ENCODE peak calls at places on chromosomes 1 and 21, in four cellular contexts. B is WTC11, A is HepG2, T is K562. Q is an unnamed sample.

GRCh38 chr1:234212764-234213406 is 160.4 kb upstream of the COA6 start:
- DNase-seq in T (peak), A (peak), B (peak), Q (peak)

GRCh38 chr21:33064623-33064996 is 5.3 kb upstream of the OLIG1 start:
- DNase-seq in T (no peak), B (no peak), A (no peak), Q (no peak)

GRCh38 chr1:180976958-180977357 is 45.7 kb downstream of the STX6 start:
- DNase-seq in A (no peak), B (no peak), T (no peak), Q (no peak)

GRCh38 chr1:116289219-116289618 is 83.8 kb upstream of the ATP1A1 start:
- DNase-seq in A (peak), T (no peak), B (no peak), Q (no peak)

GRCh38 chr1:183577897-183578470 is 12.3 kb downstream of the NCF2 start:
- DNase-seq in A (no peak), B (no peak), T (no peak), Q (no peak)

GRCh38 chr1:180962178-180962577 is 49.5 kb downstream of the KIAA1614 start:
- DNase-seq in A (no peak), T (no peak), B (no peak), Q (no peak)

GRCh38 chr1:209657140-209657879 is 5.1 kb upstream of the LAMB3 start:
- DNase-seq in A (no peak), B (no peak), T (peak), Q (no peak)

GRCh38 chr1:107776898-107777663 is 187.9 kb downstream of the VAV3 start:
- DNase-seq in A (no peak), T (no peak), B (no peak), Q (no peak)

GRCh38 chr21:38325761-38326420 is 69.1 kb downstream of the KCNJ15 start:
- DNase-seq in A (no peak), B (no peak), T (no peak), Q (no peak)

GRCh38 chr1:17207540-17207939 is 2.6 kb downstream of the PADI1 start:
- DNase-seq in T (no peak), A (no peak), B (no peak), Q (no peak)

GRCh38 chr1:156920233-156921052 is at the start of gene LRRC71:
- DNase-seq in A (peak), B (peak), T (peak), Q (peak)

GRCh38 chr21:28132713-28133112 is 860.0 kb downstream of the LTN1 start:
- DNase-seq in A (no peak), T (no peak), B (no peak), Q (no peak)

GRCh38 chr1:3770047-3770765 is 2.3 kb upstream of the SMIM1 start:
- DNase-seq in A (no peak), T (no peak), B (no peak), Q (no peak)

GRCh38 chr1:221768444-221769066 is 26.7 kb upstream of the DUSP10 start:
- DNase-seq in T (no peak), B (no peak), A (peak), Q (no peak)

GRCh38 chr1:90926971-90927370 is 94.9 kb downstream of the ZNF644 start:
- DNase-seq in B (no peak), T (no peak), A (no peak), Q (no peak)

GRCh38 chr1:30198805-30199403 is 524.5 kb downstream of the MATN1 start:
- DNase-seq in B (no peak), A (no peak), T (peak), Q (peak)

GRCh38 chr1:167628754-167629515 is 1.1 kb upstream of the RCSD1 start:
- DNase-seq in B (no peak), T (no peak), A (no peak), Q (no peak)

GRCh38 chr1:180206581-180206980 is 23.5 kb upstream of the LHX4 start:
- DNase-seq in B (no peak), T (no peak), A (no peak), Q (no peak)

GRCh38 chr1:58805716-58806571 is 22.1 kb upstream of the JUN start:
- DNase-seq in T (no peak), B (no peak), A (peak), Q (no peak)

GRCh38 chr1:43235040-43235439 is 34.7 kb upstream of the TMEM125 start:
- DNase-seq in A (no peak), T (no peak), B (no peak), Q (no peak)

GRCh38 chr1:203443296-203443695 is 32.3 kb upstream of the PRELP start:
- DNase-seq in A (no peak), T (no peak), B (no peak), Q (no peak)

GRCh38 chr21:43307677-43308070 is 119.3 kb downstream of the SIK1 start:
- DNase-seq in A (no peak), B (no peak), T (no peak), Q (no peak)

GRCh38 chr1:32861904-32862698 is 8.6 kb downstream of the FNDC5 start:
- DNase-seq in A (no peak), T (no peak), B (no peak), Q (no peak)

GRCh38 chr1:14190508-14190907 is 408.0 kb upstream of the KAZN start:
- DNase-seq in A (no peak), B (no peak), T (peak), Q (no peak)

GRCh38 chr1:182570611-182570970 is 18.5 kb downstream of the RNASEL start:
- DNase-seq in A (no peak), B (no peak), T (no peak), Q (no peak)

GRCh38 chr1:9253706-9254105 is 19.1 kb downstream of the H6PD start:
- DNase-seq in B (no peak), T (no peak), A (no peak), Q (no peak)

GRCh38 chr1:202189012-202189790 is 4.4 kb upstream of the LGR6 start:
- DNase-seq in B (peak), A (peak), T (peak), Q (peak)
- TF ChIP-seq ELF4 in B (no peak), A (no peak), T (no peak), Q (no peak)

GRCh38 chr1:231626951-231627614 is 493 bp downstream of the DISC1 start:
- DNase-seq in T (no peak), B (peak), A (peak), Q (peak)

GRCh38 chr1:231629132-231629531 is 2.5 kb downstream of the DISC1 start:
- DNase-seq in T (peak), B (no peak), A (no peak), Q (no peak)

GRCh38 chr1:231625975-231626534 is 535 bp upstream of the DISC1 start:
- DNase-seq in B (no peak), A (no peak), T (no peak), Q (no peak)

GRCh38 chr1:231626535-231626950 is at the start of gene DISC1:
- DNase-seq in A (peak), B (peak), T (peak), Q (peak)

DNA sequence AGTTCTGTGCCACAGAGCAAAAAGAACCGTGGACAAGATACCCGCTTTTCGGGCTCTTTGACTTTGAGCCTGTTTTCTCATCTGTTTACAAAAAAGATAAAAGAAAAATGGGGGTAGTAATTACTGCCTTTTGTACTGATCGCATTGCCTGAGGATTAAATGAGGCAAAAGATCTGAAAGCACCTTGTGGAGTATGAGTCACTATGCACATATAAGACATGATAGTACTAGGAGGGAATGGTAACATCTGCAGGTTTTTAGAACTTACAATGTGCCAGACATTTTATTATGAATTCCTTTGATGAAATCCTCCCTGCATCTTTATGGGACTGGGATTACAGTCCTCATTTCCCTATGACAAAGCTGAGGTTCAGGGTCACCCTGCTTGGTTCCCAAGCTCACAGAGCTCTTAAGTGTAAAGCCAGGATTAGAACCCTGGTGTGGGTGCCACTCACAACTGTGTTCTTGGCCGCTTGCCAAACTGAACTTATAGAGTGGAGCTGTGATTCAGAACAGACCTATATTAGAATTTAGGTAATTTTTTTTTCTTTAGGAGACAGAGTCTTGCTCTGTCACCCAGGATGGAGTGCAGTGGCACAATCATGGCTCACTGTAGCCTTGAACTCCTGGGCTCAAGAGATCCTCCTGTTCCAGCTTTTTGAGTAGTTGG is 1.8 kb downstream of the DISC1 start:
- DNase-seq in A (peak), T (no peak), B (no peak), Q (no peak)
- TF ChIP-seq ELF4 in A (no peak), T (no peak), B (no peak), Q (no peak)

DNA sequence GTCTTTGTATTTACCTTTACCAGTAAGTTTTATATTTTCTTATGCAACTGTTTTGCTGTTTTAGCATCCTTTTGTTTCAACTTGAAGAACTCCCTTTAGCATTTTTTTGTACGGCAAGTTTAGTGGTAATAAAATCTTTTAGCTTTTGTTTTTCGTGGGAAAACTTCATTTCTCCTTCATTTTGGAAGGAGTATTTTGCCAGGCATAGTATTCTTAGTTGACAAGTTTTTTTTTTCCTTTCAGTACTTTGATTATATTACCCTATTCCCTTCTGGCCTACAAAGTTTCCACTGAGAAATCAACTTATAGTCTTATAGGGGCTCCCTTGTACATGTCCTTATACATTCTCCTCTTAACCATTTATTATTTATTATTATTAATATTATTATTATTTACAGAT is 22.6 kb upstream of the SOD1 start:
- DNase-seq in B (no peak), A (no peak), T (no peak), Q (no peak)
- TF ChIP-seq ELF4 in B (no peak), A (no peak), T (no peak), Q (no peak)

DNA sequence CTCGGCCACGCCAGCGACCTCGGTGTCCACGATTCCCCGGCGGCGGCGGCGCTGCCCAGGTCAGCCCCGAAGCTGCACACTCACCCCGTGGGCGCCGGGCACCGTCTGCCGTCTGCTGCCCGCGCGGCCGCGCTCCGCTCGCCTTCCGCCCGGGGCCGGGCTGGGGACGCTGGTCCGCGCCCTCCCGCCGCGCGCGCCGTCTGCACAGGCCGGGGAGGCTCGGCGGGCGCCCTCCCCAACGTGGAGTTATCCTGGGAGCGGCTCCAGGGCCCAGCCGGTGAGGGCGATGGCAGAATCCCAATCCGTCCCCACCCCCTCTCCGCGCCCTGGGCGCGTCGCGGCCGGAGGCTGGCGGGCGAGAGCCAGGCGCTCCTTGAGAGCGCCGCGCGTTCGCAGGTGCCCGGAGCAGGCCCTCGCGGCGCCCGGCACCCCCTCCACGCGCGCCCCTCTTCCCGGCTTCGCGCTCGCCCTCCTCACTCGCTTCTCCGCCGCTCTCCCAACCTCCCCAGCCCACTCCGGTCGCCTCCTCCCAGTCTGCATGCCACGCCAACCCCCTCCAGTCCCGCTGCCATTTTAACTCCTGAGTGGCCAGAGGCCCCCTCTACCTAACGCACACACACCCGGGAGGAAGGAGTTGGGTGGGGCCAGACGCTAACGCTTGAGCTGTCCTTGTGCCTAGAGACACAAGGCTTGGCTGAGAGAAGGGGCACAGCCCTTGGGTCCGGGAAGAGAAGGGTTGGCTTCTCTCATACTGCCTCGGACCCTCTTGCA is at the start of gene LRRN2:
- DNase-seq in T (no peak), B (peak), A (no peak), Q (peak)
- TF ChIP-seq ELF4 in T (no peak), B (no peak), A (no peak), Q (no peak)

GRCh38 chr1:98355656-98356384 is 305.7 kb upstream of the SNX7 start:
- DNase-seq in B (no peak), T (no peak), A (no peak), Q (no peak)
- TF ChIP-seq ELF4 in B (no peak), T (no peak), A (no peak), Q (no peak)

GRCh38 chr1:83588140-83588539 is 410.8 kb downstream of the TTLL7 start:
- DNase-seq in A (no peak), T (no peak), B (no peak), Q (no peak)

GRCh38 chr1:83581747-83582146 is 417.2 kb downstream of the TTLL7 start:
- DNase-seq in T (no peak), B (no peak), A (no peak), Q (no peak)

DNA sequence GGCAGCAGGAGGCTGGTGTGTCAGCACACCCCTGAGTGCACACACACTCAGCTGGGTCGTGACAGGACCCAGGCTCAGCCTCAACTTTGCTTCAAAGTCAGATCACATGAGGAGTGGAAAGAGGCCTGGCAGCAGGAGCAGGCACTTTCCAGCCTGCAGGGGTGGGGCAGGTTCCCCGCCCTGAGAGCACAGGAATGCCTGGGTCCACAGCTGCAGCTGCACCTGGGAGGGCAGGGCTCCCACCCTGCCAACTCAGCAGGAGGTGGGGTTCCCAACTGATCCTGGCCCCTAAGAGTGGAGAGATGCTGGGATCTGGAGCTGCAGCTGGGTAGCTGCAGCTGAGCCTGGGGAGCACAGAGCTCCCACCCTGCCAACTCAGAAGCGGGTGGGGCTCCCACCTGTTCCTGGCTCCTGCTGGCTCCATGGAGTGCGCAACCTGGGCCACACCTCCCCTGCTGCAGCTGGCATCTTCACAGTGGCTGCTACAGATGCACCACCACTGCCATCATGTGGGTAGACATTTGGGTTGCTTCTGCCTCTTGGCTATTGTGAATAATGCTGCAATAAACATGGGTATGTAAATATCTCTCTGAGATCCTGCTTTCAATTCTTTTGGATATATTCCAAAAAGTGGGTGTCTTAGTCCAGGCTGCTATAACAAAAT is 415.4 kb downstream of the TTLL7 start:
- DNase-seq in B (peak), A (no peak), T (no peak), Q (no peak)
- TF ChIP-seq ELF4 in B (no peak), A (no peak), T (no peak), Q (no peak)